ENCODE peak calls at places on chromosomes 2 and 18, in six cellular contexts. Y, S, J, N, K and D are unnamed samples.

GRCh38 chr2:127100261-127101047 is 6.5 kb downstream of the BIN1 start:
- DNase-seq in Y (peak), S (peak), J (peak), N (no peak), K (peak), D (no peak)

GRCh38 chr2:23523651-23524260 is 138.8 kb downstream of the KLHL29 start:
- DNase-seq in Y (peak), S (no peak), J (no peak), N (no peak), K (peak), D (no peak)

GRCh38 chr18:59725177-59725576 is 28.0 kb upstream of the CCBE1 start:
- DNase-seq in Y (no peak), S (no peak), J (no peak), N (no peak), K (no peak), D (no peak)

GRCh38 chr2:150609831-150610582 is 122.5 kb upstream of the RND3 start:
- DNase-seq in Y (no peak), S (no peak), J (no peak), N (no peak), K (no peak), D (peak)

GRCh38 chr2:206915136-206915535 is 24.2 kb upstream of the CPO start:
- DNase-seq in Y (peak), S (no peak), J (no peak), N (no peak), K (no peak), D (peak)

GRCh38 chr18:28045880-28046279 is 131.1 kb downstream of the CDH2 start:
- DNase-seq in Y (no peak), S (no peak), J (no peak), N (no peak), K (no peak), D (no peak)

GRCh38 chr2:128769457-128770142 is 450.9 kb upstream of the HS6ST1 start:
- DNase-seq in Y (no peak), S (peak), J (no peak), N (no peak), K (no peak), D (no peak)

GRCh38 chr18:58501033-58501432 is 127.9 kb downstream of the ALPK2 start:
- DNase-seq in Y (no peak), S (no peak), J (no peak), N (no peak), K (no peak), D (no peak)

GRCh38 chr2:171478345-171478744 is 43.9 kb upstream of the CYBRD1 start:
- DNase-seq in Y (peak), S (no peak), J (no peak), N (no peak), K (no peak), D (no peak)

GRCh38 chr2:134463726-134464076 is 209.8 kb downstream of the MGAT5 start:
- DNase-seq in Y (no peak), S (no peak), J (no peak), N (no peak), K (no peak), D (no peak)

GRCh38 chr2:69214898-69215297 is 172.1 kb downstream of the GFPT1 start:
- DNase-seq in Y (peak), S (no peak), J (no peak), N (peak), K (no peak), D (no peak)

GRCh38 chr2:201784547-201784946 is 3.8 kb upstream of the ALS2 start:
- DNase-seq in Y (no peak), S (no peak), J (no peak), N (no peak), K (no peak), D (no peak)

GRCh38 chr2:75226099-75226498 is 26.8 kb upstream of the TACR1 start:
- DNase-seq in Y (no peak), S (no peak), J (no peak), N (no peak), K (no peak), D (no peak)

GRCh38 chr2:193502363-193503035 is 1307.8 kb upstream of the TMEFF2 start:
- DNase-seq in Y (no peak), S (no peak), J (peak), N (no peak), K (no peak), D (no peak)

GRCh38 chr2:46988230-46988629 is 72.6 kb upstream of the MCFD2 start:
- DNase-seq in Y (no peak), S (no peak), J (no peak), N (no peak), K (no peak), D (no peak)
- H3K4me3 ChIP-seq in Y (no peak), S (no peak), J (no peak), N (no peak), K (no peak), D (no peak)

GRCh38 chr2:218962859-218963492 is 3.5 kb downstream of the CDK5R2 start:
- DNase-seq in Y (peak), S (no peak), J (no peak), N (peak), K (peak), D (no peak)
- H3K4me3 ChIP-seq in Y (peak), S (no peak), J (no peak), N (no peak), K (no peak), D (peak)

GRCh38 chr2:102843759-102844443 is 82.1 kb downstream of the TMEM182 start:
- DNase-seq in Y (no peak), S (no peak), J (no peak), N (no peak), K (no peak), D (no peak)

GRCh38 chr2:102850888-102851287 is 89.1 kb downstream of the TMEM182 start:
- DNase-seq in Y (no peak), S (peak), J (no peak), N (no peak), K (no peak), D (no peak)

GRCh38 chr2:102844911-102845310 is 83.1 kb downstream of the TMEM182 start:
- DNase-seq in Y (no peak), S (no peak), J (no peak), N (no peak), K (no peak), D (no peak)

GRCh38 chr2:102848366-102848839 is 86.6 kb downstream of the TMEM182 start:
- DNase-seq in Y (peak), S (peak), J (peak), N (peak), K (peak), D (no peak)
- H3K4me3 ChIP-seq in Y (no peak), S (no peak), J (no peak), N (peak), K (peak), D (no peak)

DNA sequence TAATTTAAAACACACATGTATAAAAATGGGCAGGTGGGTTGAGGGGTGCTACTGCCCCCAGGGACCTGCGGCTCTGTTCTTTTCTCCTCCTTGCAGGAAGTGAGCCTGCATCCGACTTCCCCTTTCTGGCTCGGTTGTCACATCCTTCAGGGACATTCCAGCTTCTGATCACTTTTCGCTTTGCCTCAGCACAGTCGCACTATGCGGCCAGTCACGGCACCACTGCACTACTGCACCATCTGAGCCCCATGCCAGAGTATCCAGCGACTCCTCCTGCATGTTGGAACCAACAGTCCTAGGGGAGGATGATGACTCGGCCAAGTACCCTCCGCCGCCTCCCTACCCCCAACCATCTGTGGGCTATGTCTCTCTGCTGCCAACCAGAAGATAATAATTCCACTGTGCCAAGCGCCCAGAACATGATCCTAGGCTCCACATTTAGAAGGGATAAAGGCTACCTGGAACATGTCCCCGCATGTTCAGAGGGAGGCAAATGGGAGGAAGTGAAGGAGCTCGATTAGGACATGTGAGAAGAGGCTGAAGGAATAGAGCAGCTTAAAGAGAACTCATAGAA is 17.6 kb downstream of the CDC42EP3 start:
- DNase-seq in Y (peak), S (peak), J (peak), N (peak), K (peak), D (no peak)
- H3K4me3 ChIP-seq in Y (no peak), S (no peak), J (no peak), N (peak), K (peak), D (no peak)